ENCODE peak calls at places on chromosomes 2 and 18, in eight cellular contexts. U, T, K, A, Z, N, L and C are unnamed samples.
A peak's percentile ranks its signal among the peaks of the same experiment; 100 is the strongest.

GRCh38 chr2:172102159-172102857 is 392 bp downstream of the DLX2 start:
- DNase-seq in U (peak; percentile 53), T (no peak), K (no peak), A (peak; percentile 64), Z (no peak), N (no peak), L (no peak), C (no peak)

GRCh38 chr2:16441431-16441830 is 224.2 kb downstream of the CYRIA start:
- DNase-seq in U (no peak), T (no peak), K (no peak), A (no peak), Z (no peak), N (no peak), L (no peak), C (no peak)

GRCh38 chr2:60047944-60048525 is 505.4 kb downstream of the BCL11A start:
- DNase-seq in U (no peak), T (no peak), K (no peak), A (no peak), Z (no peak), N (no peak), L (no peak), C (no peak)

GRCh38 chr2:28896906-28897305 is 2.4 kb downstream of the WDR43 start:
- DNase-seq in U (no peak), T (no peak), K (no peak), A (no peak), Z (no peak), N (no peak), L (peak; percentile 46), C (no peak)

GRCh38 chr18:62954341-62954740 is 239.0 kb downstream of the PHLPP1 start:
- DNase-seq in U (no peak), T (no peak), K (no peak), A (no peak), Z (no peak), N (no peak), L (no peak), C (no peak)

GRCh38 chr18:6557470-6558245 is 142.9 kb upstream of the L3MBTL4 start:
- DNase-seq in U (no peak), T (peak; percentile 33), K (no peak), A (no peak), Z (no peak), N (no peak), L (no peak), C (no peak)

GRCh38 chr2:99636432-99637034 is 146.7 kb upstream of the REV1 start:
- DNase-seq in U (no peak), T (peak; percentile 89), K (peak; percentile 92), A (no peak), Z (peak; percentile 45), N (peak; percentile 28), L (no peak), C (no peak)

GRCh38 chr2:62797107-62797506 is 91.6 kb downstream of the EHBP1 start:
- DNase-seq in U (no peak), T (no peak), K (no peak), A (no peak), Z (no peak), N (no peak), L (no peak), C (no peak)

GRCh38 chr2:28175028-28175427 is 217.6 kb upstream of the FOSL2 start:
- DNase-seq in U (no peak), T (no peak), K (no peak), A (no peak), Z (peak; percentile 34), N (no peak), L (no peak), C (no peak)

GRCh38 chr2:232362174-232362913 is 16.2 kb upstream of the ALPP start:
- DNase-seq in U (no peak), T (no peak), K (peak; percentile 79), A (no peak), Z (peak; percentile 12), N (no peak), L (no peak), C (no peak)

GRCh38 chr2:232838406-232838874 is 31.6 kb upstream of the SNORC start:
- DNase-seq in U (peak; percentile 68), T (no peak), K (no peak), A (peak; percentile 82), Z (no peak), N (peak; percentile 76), L (no peak), C (no peak)

GRCh38 chr18:58267493-58267892 is 223.5 kb downstream of the NEDD4L start:
- DNase-seq in U (no peak), T (no peak), K (no peak), A (no peak), Z (peak; percentile 72), N (no peak), L (no peak), C (no peak)

GRCh38 chr18:12461326-12461725 is 53.6 kb downstream of the PRELID3A start:
- DNase-seq in U (no peak), T (no peak), K (no peak), A (no peak), Z (no peak), N (no peak), L (no peak), C (no peak)

GRCh38 chr2:23206652-23207051 is 178.3 kb upstream of the KLHL29 start:
- DNase-seq in U (no peak), T (no peak), K (no peak), A (no peak), Z (no peak), N (no peak), L (no peak), C (no peak)